ENCODE peak calls at places on chromosomes 12 and 14, in eight cellular contexts. C is stimulated activated CD4-positive, alpha-beta T cell treated with anti-CD3 and anti-CD28 coated beads, Interleukin-4, amount 100 ng/mL, for 48 hours; M is thoracic aorta; S is tibial artery; X is retina; D is activated T-cell treated with anti-CD3 and anti-CD28 coated beads for 48 hours; F is T-helper 2 cell; H is mucosa of descending colon. V is an unnamed sample.

GRCh38 chr14:103890836-103891666 is 37.2 kb upstream of the TDRD9 start:
- DNase-seq in C (no peak), M (no peak), S (no peak), X (no peak), D (no peak), F (no peak), H (peak; percentile 43), V (no peak)

GRCh38 chr14:75906680-75907280 is 75.0 kb downstream of the TGFB3 start:
- DNase-seq in C (peak; percentile 66), M (peak; percentile 26), S (no peak), X (peak; percentile 38), D (peak; percentile 33), F (peak; percentile 52), H (no peak), V (peak; percentile 28)

GRCh38 chr14:101194356-101195308 is 291.1 kb upstream of the RTL1 start:
- DNase-seq in C (no peak), M (no peak), S (no peak), X (peak; percentile 44), D (no peak), F (no peak), H (no peak), V (no peak)

GRCh38 chr12:97464241-97465011 is 1.8 kb downstream of the RMST start:
- DNase-seq in C (no peak), M (no peak), S (no peak), X (peak; percentile 80), D (no peak), F (no peak), H (no peak), V (no peak)

GRCh38 chr12:51209259-51209658 is 8.6 kb downstream of the POU6F1 start:
- DNase-seq in C (no peak), M (no peak), S (no peak), X (no peak), D (no peak), F (no peak), H (no peak), V (no peak)

GRCh38 chr14:36028665-36029064 is 147.9 kb downstream of the PTCSC3 start:
- DNase-seq in C (no peak), M (no peak), S (no peak), X (no peak), D (no peak), F (no peak), H (no peak), V (no peak)

GRCh38 chr12:119659289-119659897 is 8.5 kb upstream of the PRKAB1 start:
- DNase-seq in C (peak; percentile 24), M (no peak), S (no peak), X (peak; percentile 13), D (no peak), F (peak; percentile 15), H (no peak), V (no peak)

GRCh38 chr12:122026706-122027328 is 5.1 kb downstream of the BCL7A start:
- DNase-seq in C (no peak), M (no peak), S (no peak), X (no peak), D (no peak), F (no peak), H (no peak), V (no peak)